ENCODE peak calls at places on chromosomes 2 and 18, in ten cellular contexts. A is IMR-90, I is tibial artery, Z is A549, U is BE2C, K is heart left ventricle, J is left ventricle myocardium inferior, H is SJSA1, E is H1, W is mesenchymal stem cell. R is an unnamed sample. For H3K4me1, the result is how much of the 10 kb centered on the place peaks cover.

GRCh38 chr2:111216811-111217652 is 96.3 kb downstream of the BCL2L11 start:
- DNase-seq in K (no peak), H (no peak), J (peak), E (no peak), I (no peak), U (no peak), W (no peak), Z (no peak), A (no peak), R (peak)

GRCh38 chr2:77720115-77720514 is 197.9 kb upstream of the LRRTM4 start:
- DNase-seq in U (no peak), E (no peak), I (no peak), K (no peak), Z (no peak), H (no peak), W (no peak), A (no peak), J (no peak), R (no peak)

GRCh38 chr2:162261032-162261945 is 18.0 kb upstream of the FAP start:
- DNase-seq in U (no peak), I (peak), Z (no peak), A (peak), H (peak), J (peak), K (peak), W (peak), E (no peak), R (no peak)

GRCh38 chr2:238106698-238107524 is 6.8 kb downstream of the ESPNL start:
- DNase-seq in W (no peak), A (no peak), U (peak), Z (no peak), I (peak), H (no peak), J (no peak), E (no peak), K (peak), R (peak)

GRCh38 chr2:95685513-95685912 is 93.7 kb downstream of the TRIM43 start:
- DNase-seq in U (no peak), Z (no peak), A (no peak), W (no peak), E (no peak), I (no peak), H (no peak), J (no peak), K (no peak), R (no peak)

GRCh38 chr18:48136544-48137353 is 206.3 kb upstream of the SMAD2 start:
- DNase-seq in Z (no peak), A (no peak), J (no peak), I (peak), E (no peak), U (no peak), W (no peak), K (no peak), H (no peak), R (no peak)

GRCh38 chr18:9244376-9244775 is 90.2 kb upstream of the TWSG1 start:
- DNase-seq in A (no peak), W (no peak), Z (no peak), H (no peak), I (no peak), E (no peak), U (no peak), K (no peak), J (no peak), R (no peak)

GRCh38 chr2:209663149-209663548 is 108.5 kb upstream of the UNC80 start:
- DNase-seq in U (peak), E (no peak), W (peak), K (no peak), Z (no peak), I (no peak), J (no peak), A (peak), H (no peak), R (no peak)

GRCh38 chr2:39481611-39482010 is 44.5 kb upstream of the MAP4K3 start:
- DNase-seq in Z (peak), E (no peak), A (peak), H (no peak), U (no peak), J (no peak), I (no peak), W (peak), K (no peak), R (no peak)

GRCh38 chr2:38074775-38075435 is 1.0 kb downstream of the CYP1B1 start:
- DNase-seq in K (peak), H (no peak), Z (peak), A (no peak), J (peak), I (no peak), E (no peak), U (no peak), W (peak), R (no peak)

GRCh38 chr18:8349608-8350323 is 259.5 kb upstream of the RAB12 start:
- DNase-seq in W (no peak), A (no peak), E (no peak), K (no peak), U (no peak), Z (no peak), I (no peak), H (no peak), J (no peak), R (no peak)

GRCh38 chr2:239265681-239266435 is 135.0 kb downstream of the HDAC4 start:
- DNase-seq in A (no peak), K (no peak), J (no peak), I (no peak), U (no peak), W (no peak), H (peak), E (no peak), Z (no peak), R (no peak)

GRCh38 chr2:239262484-239263230 is 138.2 kb downstream of the HDAC4 start:
- DNase-seq in H (peak), A (no peak), J (no peak), W (no peak), I (peak), Z (no peak), K (no peak), U (no peak), E (no peak), R (no peak)

GRCh38 chr2:239264838-239265651 is 135.8 kb downstream of the HDAC4 start:
- DNase-seq in Z (peak), J (no peak), A (peak), K (no peak), I (no peak), E (no peak), H (peak), W (peak), U (no peak), R (no peak)

GRCh38 chr2:239263231-239263936 is 137.4 kb downstream of the HDAC4 start:
- DNase-seq in K (no peak), U (no peak), A (no peak), Z (no peak), I (no peak), E (no peak), W (no peak), J (no peak), H (peak), R (no peak)

GRCh38 chr2:239263937-239264837 is 136.6 kb downstream of the HDAC4 start:
- DNase-seq in E (no peak), K (no peak), H (peak), U (no peak), W (peak), Z (no peak), I (no peak), A (peak), J (no peak), R (peak)
- H3K4me1 ChIP-seq in E (under half), K (half or more), H (under half), U (under half), W (under half), Z (half or more), I (half or more), A (half or more), J (half or more), R (under half)

GRCh38 chr2:216683846-216684245 is 11.5 kb downstream of the IGFBP5 start:
- DNase-seq in W (peak), K (no peak), E (no peak), Z (peak), J (no peak), A (peak), H (no peak), U (no peak), I (peak), R (no peak)
- H3K4me1 ChIP-seq in W (under half), K (half or more), E (under half), Z (under half), J (half or more), A (under half), H (under half), U (under half), I (half or more), R (under half)

GRCh38 chr18:58402951-58403702 is 225.8 kb downstream of the ALPK2 start:
- DNase-seq in U (no peak), Z (no peak), W (no peak), H (no peak), J (peak), I (peak), A (no peak), E (no peak), K (no peak), R (no peak)
- H3K4me1 ChIP-seq in U (under half), Z (under half), W (under half), H (under half), J (under half), I (under half), A (under half), E (under half), K (under half), R (under half)

GRCh38 chr2:180991820-180992219 is 11.4 kb downstream of the UBE2E3 start:
- DNase-seq in I (no peak), E (no peak), A (no peak), H (no peak), U (no peak), W (no peak), Z (no peak), J (no peak), K (no peak), R (no peak)

GRCh38 chr2:180990337-180990736 is 9.9 kb downstream of the UBE2E3 start:
- DNase-seq in E (no peak), J (no peak), U (no peak), I (no peak), K (no peak), Z (no peak), H (no peak), W (no peak), A (no peak), R (no peak)

GRCh38 chr2:180991361-180991760 is 11.0 kb downstream of the UBE2E3 start:
- DNase-seq in U (no peak), H (no peak), Z (no peak), E (no peak), J (no peak), K (no peak), W (no peak), I (no peak), A (no peak), R (no peak)

GRCh38 chr2:180992994-180993393 is 12.6 kb downstream of the UBE2E3 start:
- DNase-seq in U (no peak), I (no peak), J (no peak), W (no peak), E (no peak), K (no peak), H (no peak), Z (no peak), A (no peak), R (no peak)

DNA sequence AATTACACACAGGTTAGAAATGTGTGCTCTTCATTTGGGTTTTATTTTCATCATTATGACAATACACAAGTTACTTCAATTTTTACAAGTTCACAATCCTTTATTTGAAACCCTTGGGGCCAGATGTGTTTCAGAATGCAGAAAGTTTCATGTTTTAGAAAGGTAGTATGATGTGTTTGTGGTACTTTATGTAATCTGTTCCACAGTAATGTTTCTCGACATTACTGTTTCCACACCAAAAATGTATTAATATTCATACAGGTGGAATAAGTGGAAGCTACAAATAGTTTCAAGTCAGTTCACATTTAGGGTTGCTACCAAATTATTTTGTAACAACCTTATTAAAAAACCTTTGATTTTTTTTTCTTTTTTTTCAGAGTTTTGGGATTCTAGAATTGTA is 10.4 kb downstream of the UBE2E3 start:
- DNase-seq in I (no peak), W (no peak), Z (no peak), K (no peak), E (no peak), J (no peak), H (no peak), A (no peak), U (no peak), R (no peak)
- H3K4me1 ChIP-seq in I (under half), W (under half), Z (under half), K (under half), E (under half), J (under half), H (under half), A (under half), U (under half), R (under half)

DNA sequence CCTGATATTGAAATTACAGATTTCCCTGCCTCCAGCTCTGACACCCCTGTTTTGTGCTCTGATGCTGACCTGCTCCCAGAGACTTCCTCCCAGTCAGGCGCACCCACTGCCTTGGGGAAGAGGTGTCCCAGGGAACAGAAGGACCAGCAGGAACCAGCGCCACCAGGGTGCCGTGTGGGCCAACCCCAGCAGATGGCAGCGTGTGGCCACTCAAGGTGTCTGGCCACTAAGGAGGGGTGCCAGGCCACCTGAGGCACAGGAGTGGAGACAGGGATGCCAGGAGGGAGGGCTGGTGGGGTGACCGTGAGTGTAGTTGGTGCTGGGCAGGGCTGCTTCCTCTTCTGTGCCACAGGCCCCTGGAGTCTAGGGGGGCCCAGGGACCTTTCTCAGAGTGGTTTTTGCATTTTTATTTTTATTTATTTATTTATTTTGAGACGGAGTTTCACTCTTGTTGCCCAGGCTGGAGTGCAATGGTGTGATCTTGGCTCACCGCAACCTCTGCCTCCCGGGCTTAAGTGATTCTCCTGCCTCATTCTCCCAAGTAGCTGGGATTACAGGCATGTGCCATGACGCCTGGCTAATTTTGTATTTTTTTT is 56.0 kb downstream of the TEX44 start:
- DNase-seq in K (peak), J (peak), E (no peak), W (peak), H (peak), U (peak), I (peak), A (peak), Z (peak), R (peak)
- H3K4me1 ChIP-seq in K (under half), J (under half), E (under half), W (under half), H (under half), U (under half), I (under half), A (under half), Z (under half), R (under half)

DNA sequence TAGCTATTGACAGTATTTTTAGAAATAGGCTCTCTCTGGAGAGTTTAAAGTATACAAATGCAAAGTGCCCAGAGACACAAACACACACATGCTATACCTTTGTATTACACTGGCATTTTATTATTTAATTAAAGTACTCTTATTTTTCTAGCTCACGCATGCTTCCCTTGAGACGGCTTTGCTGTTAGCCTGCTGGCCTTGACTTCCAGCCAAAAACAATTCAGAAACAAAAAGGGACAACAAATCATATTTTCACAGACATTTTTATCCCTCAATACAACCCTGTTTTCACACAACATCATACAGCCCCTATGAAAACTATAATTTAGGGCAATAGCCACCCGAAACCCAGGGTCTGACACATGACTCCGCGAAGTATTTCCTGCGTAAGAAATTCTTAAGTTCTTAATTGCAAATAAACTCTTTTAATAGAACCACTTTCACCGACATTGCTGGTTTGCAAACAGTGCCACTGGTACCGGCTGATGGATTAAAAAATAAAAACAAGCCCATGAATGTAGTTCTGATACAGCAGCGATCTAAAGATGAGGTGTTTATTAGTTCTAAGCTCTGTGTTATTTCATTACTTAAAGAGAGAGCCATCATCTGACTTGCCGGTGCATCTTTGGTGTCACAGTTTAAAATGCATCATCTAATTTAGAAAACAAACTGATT is 185.1 kb downstream of the TCF4 start:
- DNase-seq in Z (no peak), I (no peak), W (peak), U (no peak), K (no peak), J (no peak), E (no peak), A (no peak), H (no peak), R (no peak)
- H3K4me1 ChIP-seq in Z (under half), I (half or more), W (under half), U (under half), K (under half), J (half or more), E (under half), A (under half), H (half or more), R (under half)

R was measured in Karpas-422.